ENCODE peak calls at places on chromosomes 6 and 20, in ten cellular contexts. Y, Q, V, F, T, L, D, G, A and E are unnamed samples.

GRCh38 chr6:52457096-52457495 is 37.0 kb downstream of the EFHC1 start:
- DNase-seq in D (no peak), A (no peak), V (no peak), Q (no peak), G (no peak), Y (no peak), F (no peak), L (no peak), T (peak), E (no peak)

GRCh38 chr6:27406085-27406484 is 17.5 kb downstream of the ZNF391 start:
- DNase-seq in T (no peak), G (no peak), A (no peak), D (no peak), L (no peak), Y (no peak), F (no peak), Q (no peak), V (no peak), E (no peak)

GRCh38 chr20:44629542-44629941 is 22.0 kb downstream of the ADA start:
- DNase-seq in G (no peak), V (no peak), Y (no peak), A (no peak), T (no peak), L (no peak), Q (no peak), D (no peak), F (no peak), E (no peak)

GRCh38 chr6:95143408-95144180 is 433.7 kb upstream of the MANEA start:
- DNase-seq in T (no peak), Y (no peak), D (no peak), G (no peak), Q (no peak), F (no peak), A (no peak), L (no peak), V (no peak), E (no peak)

GRCh38 chr6:116159782-116160524 is 34.0 kb upstream of the COL10A1 start:
- DNase-seq in Y (no peak), T (no peak), V (no peak), G (no peak), Q (no peak), F (no peak), D (no peak), L (no peak), A (no peak), E (peak)

GRCh38 chr6:139920027-139920851 is 545.8 kb upstream of the CITED2 start:
- DNase-seq in F (no peak), D (no peak), Y (no peak), G (no peak), Q (no peak), T (no peak), V (no peak), L (no peak), A (no peak), E (no peak)

GRCh38 chr6:11318835-11319813 is 86.7 kb upstream of the NEDD9 start:
- DNase-seq in F (no peak), V (no peak), L (no peak), D (no peak), T (no peak), A (no peak), G (no peak), Y (no peak), Q (no peak), E (no peak)

GRCh38 chr6:69880570-69880969 is 14.2 kb downstream of the COL19A1 start:
- DNase-seq in G (no peak), D (no peak), T (no peak), Q (no peak), A (no peak), F (no peak), L (no peak), V (no peak), Y (no peak), E (no peak)

GRCh38 chr6:150088481-150089154 is 19.7 kb upstream of the ULBP3 start:
- DNase-seq in L (no peak), A (no peak), D (no peak), F (no peak), Y (no peak), T (no peak), Q (no peak), V (no peak), G (no peak), E (no peak)

GRCh38 chr20:925516-925915 is 9.4 kb upstream of the ANGPT4 start:
- DNase-seq in L (no peak), F (no peak), Q (no peak), Y (no peak), D (no peak), A (no peak), V (no peak), T (no peak), G (no peak), E (no peak)

GRCh38 chr20:53681352-53682212 is 87.9 kb upstream of the ZNF217 start:
- DNase-seq in Y (no peak), G (no peak), L (no peak), Q (no peak), F (no peak), V (no peak), T (no peak), A (no peak), D (no peak), E (no peak)

GRCh38 chr20:10843161-10843711 is 169.4 kb upstream of the JAG1 start:
- DNase-seq in A (no peak), L (no peak), Y (no peak), T (no peak), D (peak), Q (no peak), G (no peak), V (no peak), F (peak), E (no peak)

GRCh38 chr20:24764027-24764797 is 184.9 kb upstream of the CST7 start:
- DNase-seq in F (no peak), Y (no peak), A (no peak), G (no peak), T (no peak), L (no peak), D (no peak), V (peak), Q (no peak), E (no peak)

GRCh38 chr6:111805511-111806181 is 67.6 kb downstream of the FYN start:
- DNase-seq in Y (no peak), V (no peak), D (peak), Q (no peak), F (no peak), A (no peak), T (peak), G (no peak), L (peak), E (no peak)

GRCh38 chr20:6870559-6870958 is 103.1 kb downstream of the BMP2 start:
- DNase-seq in T (no peak), F (no peak), V (no peak), Y (no peak), A (no peak), D (peak), L (no peak), Q (no peak), G (no peak), E (no peak)

GRCh38 chr6:29112135-29112534 is 4.3 kb downstream of the OR2J3 start:
- DNase-seq in V (no peak), A (no peak), Y (no peak), F (no peak), T (no peak), G (no peak), Q (no peak), L (no peak), D (no peak), E (no peak)
- TF ChIP-seq CTCF in V (no peak), A (no peak), Y (peak), F (no peak), T (no peak), G (no peak), Q (no peak), L (no peak), D (no peak), E (no peak)

GRCh38 chr6:43278524-43279078 is 19.5 kb upstream of the SLC22A7 start:
- DNase-seq in V (no peak), F (no peak), G (no peak), Y (no peak), L (no peak), D (no peak), Q (no peak), A (no peak), T (no peak), E (no peak)
- H3K4me3 ChIP-seq in V (no peak), F (no peak), G (no peak), Y (no peak), L (no peak), D (no peak), Q (no peak), A (no peak), T (no peak), E (no peak)

DNA sequence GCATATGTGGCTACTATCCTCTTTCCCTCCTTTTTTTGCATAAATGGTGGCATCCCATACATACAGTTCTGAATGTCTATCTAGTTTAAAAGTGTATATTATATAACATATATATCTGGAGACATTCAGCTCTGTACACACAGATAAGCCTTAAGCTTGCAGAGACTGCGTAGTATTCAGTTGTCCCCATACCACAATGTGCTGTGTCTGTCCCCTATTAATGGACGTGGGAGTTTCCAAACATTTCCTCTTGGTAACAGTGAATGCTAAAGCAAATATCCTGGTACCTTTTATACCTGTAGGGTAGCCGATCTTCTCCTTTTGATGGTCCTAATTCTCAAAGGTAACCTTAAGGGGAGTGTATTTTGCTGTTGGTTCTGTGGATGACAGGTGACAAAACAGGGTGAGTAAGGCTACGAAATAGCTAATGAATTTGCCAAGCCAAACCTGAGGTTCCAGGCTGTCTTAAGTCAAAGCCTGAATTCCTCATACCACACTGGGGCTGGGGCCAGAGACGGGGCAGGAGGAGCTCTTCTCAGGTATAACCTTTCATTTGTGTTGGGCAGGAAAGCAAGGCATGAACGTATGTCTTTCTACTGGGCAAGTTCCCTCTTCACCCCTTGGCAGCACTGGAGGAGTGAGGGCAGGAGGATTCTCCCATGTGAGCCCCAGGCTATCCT is 7.8 kb upstream of the C2 start:
- DNase-seq in Y (no peak), T (peak), V (no peak), G (no peak), D (no peak), F (no peak), L (no peak), A (no peak), Q (no peak), E (no peak)
- H3K27ac ChIP-seq in Y (no peak), T (no peak), V (no peak), G (no peak), D (no peak), F (no peak), L (no peak), A (no peak), Q (no peak), E (no peak)

GRCh38 chr6:71236926-71237425 is 51.6 kb upstream of the OGFRL1 start:
- DNase-seq in F (no peak), D (no peak), Q (no peak), T (no peak), Y (no peak), L (no peak), A (no peak), G (no peak), V (no peak), E (no peak)
- TF ChIP-seq CTCF in F (no peak), D (no peak), Q (no peak), T (no peak), Y (no peak), L (no peak), A (no peak), G (no peak), V (no peak), E (no peak)

DNA sequence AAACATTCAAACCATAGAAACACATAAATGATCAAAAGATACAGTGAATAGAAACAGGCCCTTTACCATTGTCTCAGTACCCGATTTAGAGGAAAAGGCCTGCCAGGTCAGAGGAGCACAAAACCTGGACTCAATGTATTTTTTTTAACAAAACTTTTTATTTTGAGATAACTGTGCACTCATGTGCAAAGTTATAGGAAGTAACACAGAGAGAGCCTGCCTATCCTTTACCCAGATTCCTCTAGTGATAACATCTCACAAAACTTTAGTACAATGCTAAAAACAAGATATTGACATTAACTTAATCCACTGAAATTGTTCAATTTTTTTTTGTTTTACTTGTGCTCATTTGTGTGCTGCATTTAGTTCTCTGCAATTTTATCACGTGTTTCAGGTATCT is 36.8 kb upstream of the SAMD3 start:
- DNase-seq in F (no peak), G (no peak), D (no peak), L (no peak), Y (no peak), A (no peak), T (no peak), Q (no peak), V (no peak), E (no peak)
- H3K4me3 ChIP-seq in F (no peak), G (no peak), D (no peak), L (no peak), Y (no peak), A (no peak), T (no peak), Q (no peak), V (no peak), E (no peak)

DNA sequence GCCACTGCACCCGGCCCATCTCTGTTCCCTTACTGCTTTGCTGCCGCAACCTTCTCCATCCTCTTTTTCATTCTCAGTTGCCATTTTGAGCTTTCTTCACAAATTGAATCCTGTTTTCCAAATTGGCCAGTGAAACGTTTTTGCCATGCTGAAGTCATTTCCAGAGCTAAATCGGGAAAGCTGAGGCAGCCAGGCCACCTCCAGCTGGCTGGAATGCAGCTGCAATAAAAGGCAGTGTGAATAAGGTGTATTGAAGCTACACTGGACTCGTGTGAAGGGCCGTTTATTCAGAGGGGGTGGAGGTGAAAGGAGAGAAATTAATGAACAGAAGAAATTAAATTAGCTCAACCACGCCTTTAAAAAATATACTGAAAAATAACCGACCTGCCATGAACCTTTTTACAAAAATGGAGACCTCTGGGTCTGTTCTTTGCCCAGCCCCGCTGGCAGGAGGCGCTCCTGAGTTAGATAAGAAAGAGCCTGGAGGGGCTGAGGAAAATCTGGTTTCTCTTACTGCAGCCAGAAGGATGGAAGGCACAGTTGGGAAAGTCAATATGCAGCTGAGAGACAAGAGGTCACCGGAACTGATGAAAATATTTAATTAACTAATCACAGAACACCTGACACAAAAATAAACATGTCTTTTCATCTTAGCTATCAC is 283.9 kb downstream of the FOXC1 start:
- DNase-seq in V (no peak), Y (no peak), T (no peak), Q (no peak), L (no peak), G (no peak), D (peak), A (no peak), F (no peak), E (no peak)
- H3K27ac ChIP-seq in V (no peak), Y (no peak), T (no peak), Q (no peak), L (no peak), G (no peak), D (no peak), A (no peak), F (no peak), E (no peak)